ENCODE peak calls at places on chromosomes 3 and 15, in four cellular contexts. K is PC-9, E is hepatocyte, Q is SK-N-SH. W is an unnamed sample. For H3K79me2, the result is how much of the 10 kb centered on the place peaks cover.

GRCh38 chr15:65862682-65863081 is 6.6 kb upstream of the RAB11A start:
- DNase-seq in K (peak), E (peak), Q (peak), W (peak)

GRCh38 chr3:126284258-126284904 is 72.8 kb downstream of the KLF15 start:
- DNase-seq in K (no peak), E (no peak), Q (no peak), W (no peak)

GRCh38 chr3:169811606-169812123 is 1.0 kb upstream of the LRRIQ4 start:
- DNase-seq in K (peak), E (peak), Q (no peak), W (peak)

GRCh38 chr15:60344987-60345386 is 52.8 kb downstream of the ANXA2 start:
- DNase-seq in K (no peak), E (no peak), Q (no peak), W (no peak)

GRCh38 chr3:14137004-14137403 is 12.2 kb downstream of the TMEM43 start:
- DNase-seq in K (peak), E (no peak), Q (no peak), W (no peak)

GRCh38 chr3:10467904-10468610 is 37.3 kb downstream of the ATP2B2 start:
- DNase-seq in K (no peak), E (no peak), Q (peak), W (no peak)

GRCh38 chr3:149015383-149015782 is 24.0 kb downstream of the GYG1 start:
- DNase-seq in K (no peak), E (no peak), Q (no peak), W (no peak)

GRCh38 chr15:98648654-98649537 is 557 bp downstream of the IGF1R start:
- DNase-seq in K (peak), E (peak), Q (peak), W (peak)

GRCh38 chr3:174720717-174721116 is 138.4 kb upstream of the NAALADL2 start:
- DNase-seq in K (no peak), E (no peak), Q (no peak), W (no peak)

GRCh38 chr3:135792174-135792573 is 173.4 kb upstream of the PPP2R3A start:
- DNase-seq in K (peak), E (no peak), Q (no peak), W (no peak)

GRCh38 chr3:63450634-63451363 is 172.7 kb downstream of the SYNPR start:
- DNase-seq in K (no peak), E (peak), Q (no peak), W (no peak)

GRCh38 chr15:70062321-70062956 is 35.3 kb downstream of the TLE3 start:
- DNase-seq in K (no peak), E (peak), Q (peak), W (peak)

GRCh38 chr3:19384868-19385267 is 236.6 kb downstream of the KCNH8 start:
- DNase-seq in K (no peak), E (no peak), Q (no peak), W (no peak)

GRCh38 chr15:47870956-47871625 is 153.8 kb downstream of the SEMA6D start:
- DNase-seq in K (no peak), E (peak), Q (no peak), W (peak)

GRCh38 chr3:28986922-28987321 is 293.9 kb upstream of the RBMS3 start:
- DNase-seq in K (no peak), E (no peak), Q (no peak), W (no peak)

GRCh38 chr3:129503387-129504010 is 24.9 kb upstream of the RHO start:
- DNase-seq in K (no peak), E (no peak), Q (no peak), W (no peak)

GRCh38 chr15:81442454-81442853 is 68.4 kb upstream of the TMC3 start:
- DNase-seq in K (no peak), E (no peak), Q (no peak), W (no peak)

GRCh38 chr3:184168363-184169120 is 6.1 kb upstream of the AP2M1 start:
- DNase-seq in K (no peak), E (no peak), Q (no peak), W (no peak)

GRCh38 chr3:111662012-111662411 is 66.9 kb upstream of the ZBED2 start:
- DNase-seq in K (no peak), E (no peak), Q (no peak), W (no peak)

GRCh38 chr3:155835341-155836071 is 18.7 kb downstream of the SLC33A1 start:
- DNase-seq in K (no peak), E (no peak), Q (no peak), W (no peak)
- H3K79me2 ChIP-seq in K (under half), E (under half), Q (under half), W (under half)

DNA sequence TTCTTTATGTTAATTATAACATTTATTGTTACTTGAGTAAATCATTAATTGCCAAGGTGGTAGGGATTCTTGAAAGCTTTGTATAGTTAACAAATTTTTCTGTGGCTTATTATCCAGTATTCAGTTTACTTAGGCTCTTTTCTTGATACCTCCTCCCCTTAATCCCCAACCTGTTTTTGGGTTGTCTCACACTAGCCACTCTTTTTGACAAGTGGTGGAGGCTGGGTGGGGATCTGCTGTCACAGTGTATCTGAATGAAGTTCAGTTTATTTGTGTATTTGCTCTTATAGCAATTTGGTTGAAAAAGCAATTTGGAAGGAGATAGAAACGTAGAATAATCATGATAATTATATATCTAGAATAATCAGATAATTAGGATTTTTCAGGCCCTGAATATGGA is 43.8 kb downstream of the STT3B start:
- DNase-seq in K (no peak), E (no peak), Q (no peak), W (no peak)
- H3K79me2 ChIP-seq in K (under half), E (half or more), Q (half or more), W (half or more)

GRCh38 chr15:43488790-43489585 is 4.0 kb downstream of the TP53BP1 start:
- DNase-seq in K (no peak), E (no peak), Q (no peak), W (peak)

GRCh38 chr15:43487271-43487895 is 5.6 kb downstream of the TP53BP1 start:
- DNase-seq in K (no peak), E (no peak), Q (no peak), W (no peak)

GRCh38 chr15:43492673-43493601 is at the start of gene TP53BP1:
- DNase-seq in K (peak), E (peak), Q (peak), W (peak)

GRCh38 chr15:43493687-43494472 is 924 bp upstream of the TP53BP1 start:
- DNase-seq in K (no peak), E (no peak), Q (no peak), W (no peak)

GRCh38 chr15:43492266-43492665 is 690 bp downstream of the TP53BP1 start:
- DNase-seq in K (no peak), E (no peak), Q (no peak), W (peak)
- H3K79me2 ChIP-seq in K (under half), E (under half), Q (half or more), W (under half)

GRCh38 chr3:58104712-58105111 is 96.5 kb downstream of the FLNB start:
- DNase-seq in K (no peak), E (no peak), Q (no peak), W (no peak)
- H3K79me2 ChIP-seq in K (under half), E (under half), Q (under half), W (under half)

DNA sequence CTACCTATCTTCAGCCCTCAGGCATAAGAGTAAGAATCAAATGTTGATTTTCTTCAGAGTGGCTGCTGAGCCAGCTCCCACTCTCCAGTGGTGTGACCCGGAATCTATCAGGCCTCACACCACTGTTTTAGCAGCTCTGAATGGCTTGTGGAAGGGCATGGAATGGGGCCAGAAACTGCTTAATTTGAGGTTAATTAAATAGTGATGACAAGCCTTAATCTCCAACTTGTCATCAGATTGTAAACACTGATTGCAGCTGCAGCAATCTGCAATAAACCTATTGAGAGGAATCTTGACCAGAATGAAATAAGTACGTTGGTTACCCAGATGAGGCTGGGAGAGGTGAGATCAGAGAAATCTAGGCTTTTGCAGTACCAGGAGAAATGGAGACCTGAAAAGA is 317.4 kb downstream of the FHIT start:
- DNase-seq in K (no peak), E (no peak), Q (no peak), W (no peak)
- H3K79me2 ChIP-seq in K (under half), E (under half), Q (under half), W (under half)

GRCh38 chr3:122795674-122795969 is 753 bp downstream of the SLC49A4 start:
- DNase-seq in K (no peak), E (no peak), Q (no peak), W (no peak)

GRCh38 chr3:122793568-122794416 is at the start of gene HSPBAP1:
- DNase-seq in K (peak), E (peak), Q (peak), W (peak)

GRCh38 chr3:122794779-122795673 is at the start of gene SLC49A4:
- DNase-seq in K (peak), E (peak), Q (peak), W (peak)

GRCh38 chr3:122797291-122797690 is 2.4 kb downstream of the SLC49A4 start:
- DNase-seq in K (no peak), E (no peak), Q (no peak), W (no peak)

DNA sequence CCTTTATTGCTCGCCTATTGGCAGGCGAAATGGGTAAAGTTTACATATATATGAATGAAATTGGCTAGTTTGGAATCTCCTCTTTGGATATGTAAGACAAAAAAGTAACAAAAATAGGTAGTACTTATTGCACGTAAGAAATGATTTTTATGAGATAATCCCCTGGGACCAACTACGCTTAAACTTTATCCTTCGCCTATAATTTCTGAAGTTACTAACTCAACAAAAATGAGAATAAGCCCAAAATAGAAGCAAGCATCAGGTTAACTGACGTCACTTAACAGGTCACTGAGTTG is 438 bp upstream of the SLC49A4 start:
- DNase-seq in K (no peak), E (no peak), Q (no peak), W (no peak)
- H3K79me2 ChIP-seq in K (under half), E (half or more), Q (under half), W (under half)

DNA sequence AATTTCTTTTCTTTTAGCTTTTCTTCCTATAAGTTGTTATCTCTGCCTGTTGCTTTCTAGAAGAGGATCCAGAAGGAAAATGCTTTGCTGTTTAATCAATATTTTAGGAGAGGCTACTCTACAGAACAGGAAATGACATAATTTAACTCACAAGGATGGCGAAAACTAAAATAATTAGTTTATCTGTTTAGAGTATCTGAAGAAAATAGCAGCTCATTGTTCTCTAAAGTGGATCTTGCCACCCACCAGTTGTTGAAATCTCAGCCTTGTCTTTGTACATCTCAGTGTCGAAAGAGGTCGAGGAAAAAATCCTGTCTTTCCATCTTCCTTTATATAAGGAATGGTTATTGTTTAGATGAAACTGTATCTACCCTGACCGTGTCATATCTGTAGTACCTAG is 126.6 kb downstream of the ZNF609 start:
- DNase-seq in K (no peak), E (no peak), Q (no peak), W (no peak)
- H3K79me2 ChIP-seq in K (under half), E (half or more), Q (half or more), W (half or more)